ENCODE peak calls at places on chromosome 2, in nine cellular contexts. One of them, this sample, is unnamed.

GRCh38 chr2:200122683-200123082 is 167.3 kb downstream of the MAIP1 start:
- DNase-seq in left kidney: no peak
- DNase-seq in activated CD8-positive, alpha-beta memory T cell treated with anti-CD3 and anti-CD28 coated beads for 24 hours: no peak
- DNase-seq in psoas muscle: no peak
- DNase-seq in ACHN: no peak
- DNase-seq in right lobe of liver: no peak
- DNase-seq in naive thymus-derived CD4-positive, alpha-beta T cell: no peak
- DNase-seq in brain pericyte: no peak
- DNase-seq in activated T-helper 1 cell treated with anti-CD3 and anti-CD28 coated beads, Interleukin-2, amount 50 U/mL, for 16 hours: no peak
- DNase-seq in this sample: no peak

GRCh38 chr2:109331081-109331480 is 202.1 kb downstream of the SH3RF3 start:
- DNase-seq in left kidney: no peak
- DNase-seq in activated CD8-positive, alpha-beta memory T cell treated with anti-CD3 and anti-CD28 coated beads for 24 hours: no peak
- DNase-seq in psoas muscle: no peak
- DNase-seq in ACHN: no peak
- DNase-seq in right lobe of liver: no peak
- DNase-seq in naive thymus-derived CD4-positive, alpha-beta T cell: no peak
- DNase-seq in brain pericyte: no peak
- DNase-seq in activated T-helper 1 cell treated with anti-CD3 and anti-CD28 coated beads, Interleukin-2, amount 50 U/mL, for 16 hours: no peak
- DNase-seq in this sample: no peak

GRCh38 chr2:195318440-195319111 is 338.4 kb upstream of the SLC39A10 start:
- DNase-seq in left kidney: peak
- DNase-seq in activated CD8-positive, alpha-beta memory T cell treated with anti-CD3 and anti-CD28 coated beads for 24 hours: peak
- DNase-seq in psoas muscle: no peak
- DNase-seq in ACHN: peak
- DNase-seq in right lobe of liver: no peak
- DNase-seq in naive thymus-derived CD4-positive, alpha-beta T cell: peak
- DNase-seq in brain pericyte: no peak
- DNase-seq in activated T-helper 1 cell treated with anti-CD3 and anti-CD28 coated beads, Interleukin-2, amount 50 U/mL, for 16 hours: no peak
- DNase-seq in this sample: no peak

GRCh38 chr2:238167344-238167715 is 8.6 kb downstream of the ERFE start:
- DNase-seq in left kidney: no peak
- DNase-seq in activated CD8-positive, alpha-beta memory T cell treated with anti-CD3 and anti-CD28 coated beads for 24 hours: no peak
- DNase-seq in psoas muscle: no peak
- DNase-seq in ACHN: no peak
- DNase-seq in right lobe of liver: no peak
- DNase-seq in naive thymus-derived CD4-positive, alpha-beta T cell: no peak
- DNase-seq in brain pericyte: no peak
- DNase-seq in activated T-helper 1 cell treated with anti-CD3 and anti-CD28 coated beads, Interleukin-2, amount 50 U/mL, for 16 hours: no peak
- DNase-seq in this sample: no peak

GRCh38 chr2:237774811-237775553 is 23.6 kb upstream of the RBM44 start:
- DNase-seq in left kidney: peak
- DNase-seq in activated CD8-positive, alpha-beta memory T cell treated with anti-CD3 and anti-CD28 coated beads for 24 hours: peak
- DNase-seq in psoas muscle: no peak
- DNase-seq in ACHN: peak
- DNase-seq in right lobe of liver: peak
- DNase-seq in naive thymus-derived CD4-positive, alpha-beta T cell: no peak
- DNase-seq in brain pericyte: no peak
- DNase-seq in activated T-helper 1 cell treated with anti-CD3 and anti-CD28 coated beads, Interleukin-2, amount 50 U/mL, for 16 hours: no peak
- DNase-seq in this sample: no peak

GRCh38 chr2:30990736-30991135 is 147.5 kb downstream of the GALNT14 start:
- DNase-seq in left kidney: peak
- DNase-seq in activated CD8-positive, alpha-beta memory T cell treated with anti-CD3 and anti-CD28 coated beads for 24 hours: no peak
- DNase-seq in psoas muscle: no peak
- DNase-seq in ACHN: no peak
- DNase-seq in right lobe of liver: no peak
- DNase-seq in naive thymus-derived CD4-positive, alpha-beta T cell: no peak
- DNase-seq in brain pericyte: no peak
- DNase-seq in activated T-helper 1 cell treated with anti-CD3 and anti-CD28 coated beads, Interleukin-2, amount 50 U/mL, for 16 hours: no peak
- DNase-seq in this sample: no peak

GRCh38 chr2:45930396-45930792 is 278.9 kb downstream of the PRKCE start:
- DNase-seq in left kidney: peak
- DNase-seq in activated CD8-positive, alpha-beta memory T cell treated with anti-CD3 and anti-CD28 coated beads for 24 hours: no peak
- DNase-seq in psoas muscle: no peak
- DNase-seq in ACHN: no peak
- DNase-seq in right lobe of liver: no peak
- DNase-seq in naive thymus-derived CD4-positive, alpha-beta T cell: no peak
- DNase-seq in brain pericyte: no peak
- DNase-seq in activated T-helper 1 cell treated with anti-CD3 and anti-CD28 coated beads, Interleukin-2, amount 50 U/mL, for 16 hours: no peak
- DNase-seq in this sample: no peak

GRCh38 chr2:197867630-197868029 is 63.2 kb downstream of the PLCL1 start:
- DNase-seq in left kidney: no peak
- DNase-seq in activated CD8-positive, alpha-beta memory T cell treated with anti-CD3 and anti-CD28 coated beads for 24 hours: no peak
- DNase-seq in psoas muscle: no peak
- DNase-seq in ACHN: no peak
- DNase-seq in right lobe of liver: no peak
- DNase-seq in naive thymus-derived CD4-positive, alpha-beta T cell: no peak
- DNase-seq in brain pericyte: no peak
- DNase-seq in activated T-helper 1 cell treated with anti-CD3 and anti-CD28 coated beads, Interleukin-2, amount 50 U/mL, for 16 hours: no peak
- DNase-seq in this sample: no peak

GRCh38 chr2:181656450-181657261 is at the start of gene CERKL:
- DNase-seq in left kidney: peak
- DNase-seq in activated CD8-positive, alpha-beta memory T cell treated with anti-CD3 and anti-CD28 coated beads for 24 hours: peak
- DNase-seq in psoas muscle: peak
- DNase-seq in ACHN: peak
- DNase-seq in right lobe of liver: peak
- DNase-seq in naive thymus-derived CD4-positive, alpha-beta T cell: no peak
- DNase-seq in brain pericyte: no peak
- DNase-seq in activated T-helper 1 cell treated with anti-CD3 and anti-CD28 coated beads, Interleukin-2, amount 50 U/mL, for 16 hours: no peak
- DNase-seq in this sample: no peak

GRCh38 chr2:186017278-186017677 is 278.7 kb downstream of the FSIP2 start:
- DNase-seq in left kidney: no peak
- DNase-seq in activated CD8-positive, alpha-beta memory T cell treated with anti-CD3 and anti-CD28 coated beads for 24 hours: no peak
- DNase-seq in psoas muscle: no peak
- DNase-seq in ACHN: no peak
- DNase-seq in right lobe of liver: no peak
- DNase-seq in naive thymus-derived CD4-positive, alpha-beta T cell: no peak
- DNase-seq in brain pericyte: no peak
- DNase-seq in activated T-helper 1 cell treated with anti-CD3 and anti-CD28 coated beads, Interleukin-2, amount 50 U/mL, for 16 hours: no peak
- DNase-seq in this sample: no peak

GRCh38 chr2:36290306-36290705 is 65.3 kb upstream of the CRIM1 start:
- DNase-seq in left kidney: no peak
- DNase-seq in activated CD8-positive, alpha-beta memory T cell treated with anti-CD3 and anti-CD28 coated beads for 24 hours: no peak
- DNase-seq in psoas muscle: no peak
- DNase-seq in ACHN: no peak
- DNase-seq in right lobe of liver: no peak
- DNase-seq in naive thymus-derived CD4-positive, alpha-beta T cell: no peak
- DNase-seq in brain pericyte: no peak
- DNase-seq in activated T-helper 1 cell treated with anti-CD3 and anti-CD28 coated beads, Interleukin-2, amount 50 U/mL, for 16 hours: no peak
- DNase-seq in this sample: no peak